ENCODE peak calls at places on chromosomes 6 and 20, in nine cellular contexts. U is progenitor cell of endocrine pancreas; I is cardiac muscle cell; E is psoas muscle; P is foreskin fibroblast; D is activated CD8-positive, alpha-beta memory T cell treated with anti-CD3 and anti-CD28 coated beads, Interleukin-2, amount 50 U/mL, for 4 hours; F is KBM-7; Y is AG08396; S is B cell. L is an unnamed sample.

GRCh38 chr20:24959591-24960301 is 10.7 kb downstream of the CST7 start:
- DNase-seq in U (no peak), I (no peak), E (no peak), P (no peak), D (no peak), F (no peak), Y (no peak), S (no peak), L (no peak)

GRCh38 chr20:35673884-35674283 is 9.2 kb upstream of the CPNE1 start:
- DNase-seq in U (no peak), I (no peak), E (no peak), P (no peak), D (no peak), F (no peak), Y (no peak), S (no peak), L (no peak)

GRCh38 chr6:163284151-163284550 is 130.4 kb upstream of the QKI start:
- DNase-seq in U (no peak), I (peak; percentile 60), E (no peak), P (no peak), D (no peak), F (no peak), Y (no peak), S (no peak), L (no peak)

GRCh38 chr6:140433072-140433471 is 1058.6 kb upstream of the CITED2 start:
- DNase-seq in U (no peak), I (no peak), E (no peak), P (no peak), D (no peak), F (peak; percentile 10), Y (no peak), S (no peak), L (no peak)

GRCh38 chr6:101083533-101084172 is 202.5 kb upstream of the ASCC3 start:
- DNase-seq in U (no peak), I (peak; percentile 77), E (no peak), P (peak; percentile 81), D (no peak), F (no peak), Y (peak; percentile 5), S (no peak), L (no peak)

GRCh38 chr6:167094820-167095637 is 27.9 kb upstream of the CCR6 start:
- DNase-seq in U (no peak), I (no peak), E (no peak), P (no peak), D (no peak), F (no peak), Y (no peak), S (peak; percentile 86), L (peak; percentile 94)

GRCh38 chr6:45421700-45422540 is 44.2 kb upstream of the SUPT3H start:
- DNase-seq in U (peak; percentile 29), I (peak; percentile 81), E (peak; percentile 79), P (peak; percentile 76), D (peak; percentile 54), F (peak; percentile 63), Y (peak; percentile 82), S (peak; percentile 41), L (peak; percentile 61)

GRCh38 chr6:119133400-119133799 is 54.9 kb upstream of the FAM184A start:
- DNase-seq in U (no peak), I (no peak), E (no peak), P (no peak), D (no peak), F (no peak), Y (no peak), S (no peak), L (no peak)

GRCh38 chr6:119442776-119443184 is 93.2 kb upstream of the MAN1A1 start:
- DNase-seq in U (no peak), I (no peak), E (no peak), P (no peak), D (no peak), F (peak; percentile 92), Y (no peak), S (peak; percentile 56), L (peak; percentile 95)

GRCh38 chr20:47588158-47588557 is 86.5 kb downstream of the NCOA3 start:
- DNase-seq in U (no peak), I (no peak), E (no peak), P (no peak), D (no peak), F (no peak), Y (no peak), S (no peak), L (no peak)

GRCh38 chr6:14108571-14109410 is 8.8 kb upstream of the CD83 start:
- DNase-seq in U (no peak), I (peak; percentile 21), E (peak; percentile 50), P (no peak), D (no peak), F (peak; percentile 92), Y (no peak), S (peak; percentile 88), L (peak; percentile 94)

GRCh38 chr6:114167583-114168576 is 174.9 kb downstream of the HS3ST5 start:
- DNase-seq in U (no peak), I (no peak), E (no peak), P (no peak), D (no peak), F (no peak), Y (no peak), S (no peak), L (no peak)

GRCh38 chr6:139600313-139600712 is 225.9 kb upstream of the CITED2 start:
- DNase-seq in U (no peak), I (no peak), E (no peak), P (no peak), D (no peak), F (no peak), Y (no peak), S (no peak), L (no peak)

GRCh38 chr6:109791301-109791700 is 100.2 kb downstream of the FIG4 start:
- DNase-seq in U (no peak), I (no peak), E (no peak), P (no peak), D (no peak), F (no peak), Y (no peak), S (no peak), L (no peak)

GRCh38 chr6:53813096-53813495 is 18.3 kb downstream of the LRRC1 start:
- DNase-seq in U (no peak), I (no peak), E (no peak), P (no peak), D (no peak), F (no peak), Y (no peak), S (no peak), L (no peak)

GRCh38 chr20:36604952-36605308 is 649 bp upstream of the RAB5IF start:
- DNase-seq in U (no peak), I (peak; percentile 20), E (peak; percentile 59), P (no peak), D (peak; percentile 38), F (no peak), Y (no peak), S (peak; percentile 81), L (peak; percentile 81)

GRCh38 chr6:81241717-81242116 is 510.8 kb downstream of the TENT5A start:
- DNase-seq in U (no peak), I (peak; percentile 73), E (no peak), P (no peak), D (no peak), F (peak; percentile 47), Y (peak; percentile 16), S (no peak), L (peak; percentile 14)

L was measured in MV-4-11.